ENCODE peak calls at places on chromosomes 12 and 14, in five cellular contexts. One of them, this sample, is unnamed.

GRCh38 chr12:69553626-69554248 is 31.5 kb upstream of the CCT2 start:
- DNase-seq in MV-4-11: no peak
- DNase-seq in GM04504: no peak
- DNase-seq in stimulated activated CD4-positive, alpha-beta T cell treated with anti-CD3 and anti-CD28 coated beads, Interleukin-1b, Interleukin-23, amount 100 ng/mL, for 24 hours: no peak
- DNase-seq in AG04449: no peak
- DNase-seq in this sample: no peak

GRCh38 chr14:22974530-22975313 is 7.6 kb downstream of the AJUBA start:
- DNase-seq in GM04504: no peak
- DNase-seq in stimulated activated CD4-positive, alpha-beta T cell treated with anti-CD3 and anti-CD28 coated beads, Interleukin-1b, Interleukin-23, amount 100 ng/mL, for 24 hours: no peak
- DNase-seq in AG04449: no peak
- DNase-seq in MV-4-11: no peak
- DNase-seq in this sample: no peak

GRCh38 chr12:120928864-120929652 is 24.9 kb upstream of the SPPL3 start:
- DNase-seq in MV-4-11: no peak
- DNase-seq in GM04504: no peak
- DNase-seq in stimulated activated CD4-positive, alpha-beta T cell treated with anti-CD3 and anti-CD28 coated beads, Interleukin-1b, Interleukin-23, amount 100 ng/mL, for 24 hours: no peak
- DNase-seq in AG04449: no peak
- DNase-seq in this sample: no peak

GRCh38 chr14:58572092-58572853 is 65.5 kb upstream of the DACT1 start:
- DNase-seq in stimulated activated CD4-positive, alpha-beta T cell treated with anti-CD3 and anti-CD28 coated beads, Interleukin-1b, Interleukin-23, amount 100 ng/mL, for 24 hours: peak; percentile 51
- DNase-seq in GM04504: no peak
- DNase-seq in AG04449: peak; percentile 50
- DNase-seq in MV-4-11: no peak
- DNase-seq in this sample: no peak

GRCh38 chr12:118694128-118694775 is 287.1 kb upstream of the SRRM4 start:
- DNase-seq in MV-4-11: no peak
- DNase-seq in stimulated activated CD4-positive, alpha-beta T cell treated with anti-CD3 and anti-CD28 coated beads, Interleukin-1b, Interleukin-23, amount 100 ng/mL, for 24 hours: no peak
- DNase-seq in GM04504: no peak
- DNase-seq in AG04449: no peak
- DNase-seq in this sample: no peak

GRCh38 chr12:106078358-106079025 is 60.3 kb downstream of the NUAK1 start:
- DNase-seq in MV-4-11: no peak
- DNase-seq in GM04504: peak; percentile 79
- DNase-seq in AG04449: peak; percentile 41
- DNase-seq in stimulated activated CD4-positive, alpha-beta T cell treated with anti-CD3 and anti-CD28 coated beads, Interleukin-1b, Interleukin-23, amount 100 ng/mL, for 24 hours: no peak
- DNase-seq in this sample: no peak

GRCh38 chr14:68628605-68629310 is 164.1 kb downstream of the ZFP36L1 start:
- DNase-seq in AG04449: no peak
- DNase-seq in GM04504: no peak
- DNase-seq in stimulated activated CD4-positive, alpha-beta T cell treated with anti-CD3 and anti-CD28 coated beads, Interleukin-1b, Interleukin-23, amount 100 ng/mL, for 24 hours: no peak
- DNase-seq in MV-4-11: no peak
- DNase-seq in this sample: no peak

GRCh38 chr14:63956326-63956725 is 103.5 kb downstream of the SYNE2 start:
- DNase-seq in stimulated activated CD4-positive, alpha-beta T cell treated with anti-CD3 and anti-CD28 coated beads, Interleukin-1b, Interleukin-23, amount 100 ng/mL, for 24 hours: no peak
- DNase-seq in AG04449: no peak
- DNase-seq in MV-4-11: no peak
- DNase-seq in GM04504: no peak
- DNase-seq in this sample: no peak

GRCh38 chr12:6180300-6181051 is 19.7 kb upstream of the CD9 start:
- DNase-seq in stimulated activated CD4-positive, alpha-beta T cell treated with anti-CD3 and anti-CD28 coated beads, Interleukin-1b, Interleukin-23, amount 100 ng/mL, for 24 hours: no peak
- DNase-seq in MV-4-11: no peak
- DNase-seq in GM04504: peak; percentile 62
- DNase-seq in AG04449: no peak
- DNase-seq in this sample: no peak

This sample was measured in CMK.